ENCODE peak calls at places on chromosome 20, in five cellular contexts. One of them, this sample, is unnamed.

GRCh38 chr20:52340036-52340634 is 148.6 kb upstream of the ZFP64 start:
- DNase-seq in left ventricle myocardium inferior: no peak
- DNase-seq in foreskin keratinocyte: no peak
- DNase-seq in ovary: no peak
- DNase-seq in GM13977: no peak
- DNase-seq in this sample: no peak

GRCh38 chr20:12591949-12592470 is 416.8 kb upstream of the SPTLC3 start:
- DNase-seq in left ventricle myocardium inferior: no peak
- DNase-seq in foreskin keratinocyte: no peak
- DNase-seq in ovary: no peak
- DNase-seq in GM13977: no peak
- DNase-seq in this sample: no peak

GRCh38 chr20:46752639-46753235 is 43.3 kb downstream of the SLC2A10 start:
- DNase-seq in left ventricle myocardium inferior: peak; percentile 24
- DNase-seq in foreskin keratinocyte: peak; percentile 18
- DNase-seq in ovary: peak; percentile 41
- DNase-seq in GM13977: peak; percentile 53
- DNase-seq in this sample: no peak

GRCh38 chr20:19277381-19277780 is 64.9 kb downstream of the SLC24A3 start:
- DNase-seq in left ventricle myocardium inferior: no peak
- DNase-seq in foreskin keratinocyte: no peak
- DNase-seq in ovary: no peak
- DNase-seq in GM13977: no peak
- DNase-seq in this sample: no peak

GRCh38 chr20:44832724-44833123 is 22.4 kb upstream of the RIMS4 start:
- DNase-seq in left ventricle myocardium inferior: no peak
- DNase-seq in foreskin keratinocyte: peak; percentile 30
- DNase-seq in ovary: no peak
- DNase-seq in GM13977: no peak
- DNase-seq in this sample: no peak

GRCh38 chr20:64161595-64162238 is 2.5 kb upstream of the MYT1 start:
- DNase-seq in left ventricle myocardium inferior: peak; percentile 38
- DNase-seq in foreskin keratinocyte: peak; percentile 23
- DNase-seq in ovary: peak; percentile 60
- DNase-seq in GM13977: peak; percentile 77
- DNase-seq in this sample: no peak

GRCh38 chr20:22456109-22456508 is 128.3 kb downstream of the FOXA2 start:
- DNase-seq in left ventricle myocardium inferior: no peak
- DNase-seq in foreskin keratinocyte: no peak
- DNase-seq in ovary: no peak
- DNase-seq in GM13977: no peak
- DNase-seq in this sample: no peak

GRCh38 chr20:43824699-43825402 is 89.8 kb upstream of the TOX2 start:
- DNase-seq in left ventricle myocardium inferior: no peak
- DNase-seq in foreskin keratinocyte: no peak
- DNase-seq in ovary: no peak
- DNase-seq in GM13977: no peak
- DNase-seq in this sample: no peak

GRCh38 chr20:31823360-31824124 is 4.4 kb downstream of the MYLK2 start:
- DNase-seq in left ventricle myocardium inferior: no peak
- DNase-seq in foreskin keratinocyte: no peak
- DNase-seq in ovary: no peak
- DNase-seq in GM13977: no peak
- DNase-seq in this sample: no peak

GRCh38 chr20:40993794-40994540 is 34.7 kb upstream of the TOP1 start:
- DNase-seq in left ventricle myocardium inferior: no peak
- DNase-seq in foreskin keratinocyte: no peak
- DNase-seq in ovary: no peak
- DNase-seq in GM13977: no peak
- DNase-seq in this sample: no peak

GRCh38 chr20:62321978-62322377 is 19.2 kb downstream of the ADRM1 start:
- DNase-seq in left ventricle myocardium inferior: no peak
- DNase-seq in foreskin keratinocyte: no peak
- DNase-seq in ovary: no peak
- DNase-seq in GM13977: no peak
- DNase-seq in this sample: no peak
- TF ChIP-seq CTCF in left ventricle myocardium inferior: no peak
- TF ChIP-seq CTCF in foreskin keratinocyte: no peak
- TF ChIP-seq CTCF in ovary: no peak
- TF ChIP-seq CTCF in GM13977: no peak
- TF ChIP-seq CTCF in this sample: no peak

GRCh38 chr20:50663095-50663821 is 28.1 kb downstream of the RIPOR3 start:
- DNase-seq in left ventricle myocardium inferior: peak; percentile 37
- DNase-seq in foreskin keratinocyte: peak; percentile 71
- DNase-seq in ovary: no peak
- DNase-seq in GM13977: no peak
- DNase-seq in this sample: no peak
- TF ChIP-seq CTCF in left ventricle myocardium inferior: peak; percentile 36
- TF ChIP-seq CTCF in foreskin keratinocyte: peak; percentile 63
- TF ChIP-seq CTCF in ovary: no peak
- TF ChIP-seq CTCF in GM13977: peak; percentile 30
- TF ChIP-seq CTCF in this sample: peak; percentile 42

GRCh38 chr20:1426231-1426849 is 33.5 kb upstream of the FKBP1A start:
- DNase-seq in left ventricle myocardium inferior: no peak
- DNase-seq in foreskin keratinocyte: no peak
- DNase-seq in ovary: no peak
- DNase-seq in GM13977: no peak
- DNase-seq in this sample: no peak

GRCh38 chr20:1423206-1423605 is 30.4 kb upstream of the FKBP1A start:
- DNase-seq in left ventricle myocardium inferior: no peak
- DNase-seq in foreskin keratinocyte: no peak
- DNase-seq in ovary: no peak
- DNase-seq in GM13977: no peak
- DNase-seq in this sample: no peak

GRCh38 chr20:1424336-1424735 is 31.5 kb upstream of the FKBP1A start:
- DNase-seq in left ventricle myocardium inferior: no peak
- DNase-seq in foreskin keratinocyte: peak; percentile 76
- DNase-seq in ovary: no peak
- DNase-seq in GM13977: no peak
- DNase-seq in this sample: no peak

GRCh38 chr20:1422756-1423155 is 29.9 kb upstream of the FKBP1A start:
- DNase-seq in left ventricle myocardium inferior: no peak
- DNase-seq in foreskin keratinocyte: peak; percentile 80
- DNase-seq in ovary: no peak
- DNase-seq in GM13977: no peak
- DNase-seq in this sample: no peak

GRCh38 chr20:1423625-1424106 is 30.8 kb upstream of the FKBP1A start:
- DNase-seq in left ventricle myocardium inferior: no peak
- DNase-seq in foreskin keratinocyte: peak; percentile 77
- DNase-seq in ovary: no peak
- DNase-seq in GM13977: no peak
- DNase-seq in this sample: no peak
- TF ChIP-seq CTCF in left ventricle myocardium inferior: no peak
- TF ChIP-seq CTCF in foreskin keratinocyte: peak; percentile 60
- TF ChIP-seq CTCF in ovary: no peak
- TF ChIP-seq CTCF in GM13977: peak; percentile 4
- TF ChIP-seq CTCF in this sample: peak; percentile 52

GRCh38 chr20:49786671-49787370 is 25.8 kb upstream of the SLC9A8 start:
- DNase-seq in left ventricle myocardium inferior: no peak
- DNase-seq in foreskin keratinocyte: no peak
- DNase-seq in ovary: no peak
- DNase-seq in GM13977: no peak
- DNase-seq in this sample: no peak
- TF ChIP-seq CTCF in left ventricle myocardium inferior: peak; percentile 39
- TF ChIP-seq CTCF in foreskin keratinocyte: peak; percentile 56
- TF ChIP-seq CTCF in ovary: no peak
- TF ChIP-seq CTCF in GM13977: no peak
- TF ChIP-seq CTCF in this sample: peak; percentile 64

DNA sequence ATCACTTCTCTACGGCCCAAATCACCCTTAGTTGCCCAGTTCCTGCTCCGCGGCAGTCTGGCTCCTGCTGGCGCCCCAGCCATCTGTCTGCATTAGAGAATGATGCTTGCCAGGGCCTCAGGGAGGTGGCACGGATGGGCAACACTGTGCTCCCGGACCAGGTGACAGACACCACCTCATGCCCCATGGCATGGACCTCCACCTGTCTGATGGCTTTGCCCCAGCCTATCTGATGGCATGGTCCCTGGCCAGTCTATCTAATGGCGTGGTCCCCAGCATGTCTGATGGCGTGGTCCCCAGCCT is 18.8 kb upstream of the MRGBP start:
- DNase-seq in left ventricle myocardium inferior: no peak
- DNase-seq in foreskin keratinocyte: no peak
- DNase-seq in ovary: no peak
- DNase-seq in GM13977: no peak
- DNase-seq in this sample: no peak
- TF ChIP-seq CTCF in left ventricle myocardium inferior: no peak
- TF ChIP-seq CTCF in foreskin keratinocyte: no peak
- TF ChIP-seq CTCF in ovary: no peak
- TF ChIP-seq CTCF in GM13977: no peak
- TF ChIP-seq CTCF in this sample: no peak

GRCh38 chr20:6418732-6419131 is 295.9 kb upstream of the FERMT1 start:
- DNase-seq in left ventricle myocardium inferior: no peak
- DNase-seq in foreskin keratinocyte: no peak
- DNase-seq in ovary: no peak
- DNase-seq in GM13977: no peak
- DNase-seq in this sample: no peak

GRCh38 chr20:6421321-6422030 is 298.6 kb upstream of the FERMT1 start:
- DNase-seq in left ventricle myocardium inferior: no peak
- DNase-seq in foreskin keratinocyte: no peak
- DNase-seq in ovary: no peak
- DNase-seq in GM13977: no peak
- DNase-seq in this sample: no peak

GRCh38 chr20:6411651-6412050 is 288.8 kb upstream of the FERMT1 start:
- DNase-seq in left ventricle myocardium inferior: no peak
- DNase-seq in foreskin keratinocyte: no peak
- DNase-seq in ovary: no peak
- DNase-seq in GM13977: no peak
- DNase-seq in this sample: no peak

GRCh38 chr20:6420336-6420735 is 297.5 kb upstream of the FERMT1 start:
- DNase-seq in left ventricle myocardium inferior: no peak
- DNase-seq in foreskin keratinocyte: peak; percentile 2
- DNase-seq in ovary: no peak
- DNase-seq in GM13977: no peak
- DNase-seq in this sample: no peak

GRCh38 chr20:6416371-6416770 is 293.5 kb upstream of the FERMT1 start:
- DNase-seq in left ventricle myocardium inferior: no peak
- DNase-seq in foreskin keratinocyte: no peak
- DNase-seq in ovary: no peak
- DNase-seq in GM13977: no peak
- DNase-seq in this sample: no peak
- TF ChIP-seq CTCF in left ventricle myocardium inferior: no peak
- TF ChIP-seq CTCF in foreskin keratinocyte: peak; percentile 12
- TF ChIP-seq CTCF in ovary: no peak
- TF ChIP-seq CTCF in GM13977: peak; percentile 22
- TF ChIP-seq CTCF in this sample: no peak